ENCODE peak calls at places on chromosomes 1 and 21, in four cellular contexts. S is cardiac septum, G is adipocyte, A is sigmoid colon. C is an unnamed sample.

GRCh38 chr1:38004284-38005101 is 821 bp downstream of the FHL3 start:
- DNase-seq in G (peak), A (no peak), S (no peak), C (no peak)

GRCh38 chr21:46153259-46154154 is 1.9 kb downstream of the FTCD start:
- DNase-seq in G (peak), A (peak), S (peak), C (peak)

GRCh38 chr21:31490471-31490870 is 146.4 kb upstream of the TIAM1 start:
- DNase-seq in S (no peak), G (no peak), A (no peak), C (no peak)

GRCh38 chr1:31849653-31850052 is 33.8 kb upstream of the SPOCD1 start:
- DNase-seq in S (no peak), G (no peak), A (peak), C (no peak)

GRCh38 chr1:28058168-28058567 is 30.2 kb downstream of the EYA3 start:
- DNase-seq in S (no peak), G (no peak), A (no peak), C (no peak)

GRCh38 chr1:161763522-161764098 is 2.5 kb upstream of the ATF6 start:
- DNase-seq in A (no peak), S (no peak), G (peak), C (no peak)

GRCh38 chr1:16979475-16980327 is 719 bp downstream of the MFAP2 start:
- DNase-seq in A (peak), S (no peak), G (peak), C (peak)

GRCh38 chr1:96362623-96363022 is 359.0 kb upstream of the PTBP2 start:
- DNase-seq in G (peak), A (no peak), S (no peak), C (peak)

GRCh38 chr1:26772687-26773086 is 15.1 kb upstream of the PIGV start:
- DNase-seq in G (peak), A (no peak), S (no peak), C (peak)

GRCh38 chr1:147624011-147624410 is 46.3 kb downstream of the ACP6 start:
- DNase-seq in A (no peak), G (no peak), S (no peak), C (no peak)

GRCh38 chr1:4513326-4514114 is 140.9 kb upstream of the AJAP1 start:
- DNase-seq in S (no peak), A (no peak), G (no peak), C (no peak)

GRCh38 chr1:95793893-95794292 is 559.9 kb downstream of the RWDD3 start:
- DNase-seq in G (no peak), S (no peak), A (no peak), C (no peak)

GRCh38 chr21:39900491-39900890 is 33.3 kb downstream of the PCP4 start:
- DNase-seq in G (no peak), S (no peak), A (no peak), C (no peak)

GRCh38 chr1:59061876-59062275 is 235.0 kb upstream of the FGGY start:
- DNase-seq in A (peak), G (peak), S (peak), C (peak)

GRCh38 chr1:20102875-20103274 is 16.5 kb downstream of the PLA2G2D start:
- DNase-seq in A (no peak), G (peak), S (no peak), C (peak)

GRCh38 chr21:37071561-37072238 is 1.2 kb downstream of the PIGP start:
- DNase-seq in A (peak), G (peak), S (no peak), C (peak)

GRCh38 chr1:116910379-116911165 is 856 bp downstream of the PTGFRN start:
- DNase-seq in S (no peak), A (peak), G (peak), C (peak)

GRCh38 chr1:7379445-7379971 is 391.6 kb upstream of the VAMP3 start:
- DNase-seq in G (peak), S (peak), A (peak), C (peak)